ENCODE peak calls at places on chromosomes 3 and 15, in six cellular contexts. J is neural progenitor cell, T is PC-3, W is SK-N-SH, B is HCT116, H is GM23248. C is an unnamed sample.
A peak's percentile ranks its signal among the peaks of the same experiment; 100 is the strongest.

GRCh38 chr15:92845109-92845508 is 55.0 kb upstream of the CHD2 start:
- DNase-seq in J (no peak), T (peak; percentile 57), W (no peak), B (no peak), H (peak; percentile 60), C (peak; percentile 88)

GRCh38 chr3:28916713-28917499 is 364.0 kb upstream of the RBMS3 start:
- DNase-seq in J (peak; percentile 48), T (peak; percentile 47), W (peak; percentile 60), B (no peak), H (peak; percentile 87), C (peak; percentile 95)

GRCh38 chr3:157573281-157573680 is 70.1 kb upstream of the VEPH1 start:
- DNase-seq in J (no peak), T (peak; percentile 23), W (no peak), B (no peak), H (peak; percentile 40), C (no peak)

GRCh38 chr3:16723994-16724393 is 118.8 kb upstream of the DAZL start:
- DNase-seq in J (peak; percentile 82), T (peak; percentile 62), W (no peak), B (peak; percentile 4), H (peak; percentile 50), C (peak; percentile 64)

GRCh38 chr3:8336456-8336855 is 165.2 kb upstream of the LMCD1 start:
- DNase-seq in J (peak; percentile 19), T (peak; percentile 11), W (no peak), B (no peak), H (no peak), C (no peak)

GRCh38 chr15:44836094-44836493 is 99.8 kb downstream of the TRIM69 start:
- DNase-seq in J (no peak), T (no peak), W (no peak), B (no peak), H (peak; percentile 5), C (no peak)

GRCh38 chr3:66411436-66411835 is 89.4 kb downstream of the LRIG1 start:
- DNase-seq in J (no peak), T (no peak), W (no peak), B (no peak), H (peak; percentile 74), C (no peak)

GRCh38 chr3:11290743-11291680 is 18.8 kb downstream of the ATG7 start:
- DNase-seq in J (no peak), T (peak; percentile 38), W (no peak), B (no peak), H (peak; percentile 80), C (no peak)

GRCh38 chr3:133843634-133844033 is 38.0 kb downstream of the SRPRB start:
- DNase-seq in J (no peak), T (no peak), W (no peak), B (no peak), H (peak; percentile 34), C (no peak)

GRCh38 chr15:78928616-78929093 is 16.2 kb downstream of the CTSH start:
- DNase-seq in J (no peak), T (no peak), W (no peak), B (no peak), H (no peak), C (no peak)

GRCh38 chr3:178382388-178383061 is 153.7 kb upstream of the KCNMB2 start:
- DNase-seq in J (no peak), T (peak; percentile 82), W (no peak), B (no peak), H (peak; percentile 70), C (no peak)

GRCh38 chr3:128875556-128876120 is 3.8 kb upstream of the ACAD9 start:
- DNase-seq in J (peak; percentile 78), T (peak; percentile 3), W (peak; percentile 58), B (no peak), H (peak; percentile 43), C (peak; percentile 52)

GRCh38 chr3:193554790-193555189 is at the start of gene ATP13A4:
- DNase-seq in J (peak; percentile 29), T (no peak), W (no peak), B (no peak), H (no peak), C (no peak)

GRCh38 chr3:169774186-169774585 is 990 bp downstream of the MYNN start:
- DNase-seq in J (peak; percentile 33), T (peak; percentile 14), W (no peak), B (no peak), H (peak; percentile 27), C (no peak)
- H3K9ac ChIP-seq in J (no peak overlapping the region), T (peak overlapping the region; percentile 97), W (peak overlapping the region; percentile 92), B (peak overlapping the region; percentile 96), H (peak overlapping the region; percentile 93), C (peak overlapping the region; percentile 95)

DNA sequence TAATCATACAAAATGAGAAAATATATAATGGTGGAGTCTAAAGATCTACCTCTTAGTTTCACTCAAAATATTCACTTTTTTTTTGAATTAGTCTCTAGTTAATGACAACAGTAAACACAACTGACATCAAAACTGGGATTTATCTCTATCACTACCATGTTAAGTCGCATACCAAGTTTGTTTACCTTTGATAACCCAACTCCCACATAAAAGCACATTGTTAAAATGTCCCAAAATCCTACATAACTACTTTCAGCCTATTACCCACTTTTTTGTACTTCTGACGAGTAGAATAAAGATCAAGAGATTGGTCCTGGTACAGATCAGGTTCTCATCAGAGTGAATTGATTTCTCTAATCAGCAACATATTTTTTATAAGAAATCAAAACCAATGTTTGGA is 518.5 kb downstream of the EPHA3 start:
- DNase-seq in J (no peak), T (no peak), W (no peak), B (no peak), H (no peak), C (no peak)
- H2AFZ ChIP-seq in J (no peak overlapping the region), T (no peak overlapping the region), W (no peak overlapping the region), B (no peak overlapping the region), H (no peak overlapping the region), C (no peak overlapping the region)

GRCh38 chr3:188279696-188280398 is 125.9 kb downstream of the LPP start:
- DNase-seq in J (no peak), T (peak; percentile 36), W (no peak), B (no peak), H (no peak), C (no peak)
- TF ChIP-seq EZH2phosphoT487 in J (no peak), T (no peak), W (no peak), B (no peak), H (no peak), C (no peak)

GRCh38 chr3:189710620-189711388 is 79.6 kb downstream of the TP63 start:
- DNase-seq in J (no peak), T (peak; percentile 95), W (no peak), B (no peak), H (peak; percentile 97), C (no peak)

GRCh38 chr3:189720746-189721426 is 89.7 kb downstream of the TP63 start:
- DNase-seq in J (no peak), T (no peak), W (no peak), B (no peak), H (no peak), C (no peak)

GRCh38 chr3:189718215-189718614 is 87.0 kb downstream of the TP63 start:
- DNase-seq in J (no peak), T (no peak), W (no peak), B (no peak), H (no peak), C (no peak)

GRCh38 chr3:189712906-189713483 is 81.8 kb downstream of the TP63 start:
- DNase-seq in J (no peak), T (peak; percentile 88), W (no peak), B (no peak), H (peak; percentile 14), C (no peak)

DNA sequence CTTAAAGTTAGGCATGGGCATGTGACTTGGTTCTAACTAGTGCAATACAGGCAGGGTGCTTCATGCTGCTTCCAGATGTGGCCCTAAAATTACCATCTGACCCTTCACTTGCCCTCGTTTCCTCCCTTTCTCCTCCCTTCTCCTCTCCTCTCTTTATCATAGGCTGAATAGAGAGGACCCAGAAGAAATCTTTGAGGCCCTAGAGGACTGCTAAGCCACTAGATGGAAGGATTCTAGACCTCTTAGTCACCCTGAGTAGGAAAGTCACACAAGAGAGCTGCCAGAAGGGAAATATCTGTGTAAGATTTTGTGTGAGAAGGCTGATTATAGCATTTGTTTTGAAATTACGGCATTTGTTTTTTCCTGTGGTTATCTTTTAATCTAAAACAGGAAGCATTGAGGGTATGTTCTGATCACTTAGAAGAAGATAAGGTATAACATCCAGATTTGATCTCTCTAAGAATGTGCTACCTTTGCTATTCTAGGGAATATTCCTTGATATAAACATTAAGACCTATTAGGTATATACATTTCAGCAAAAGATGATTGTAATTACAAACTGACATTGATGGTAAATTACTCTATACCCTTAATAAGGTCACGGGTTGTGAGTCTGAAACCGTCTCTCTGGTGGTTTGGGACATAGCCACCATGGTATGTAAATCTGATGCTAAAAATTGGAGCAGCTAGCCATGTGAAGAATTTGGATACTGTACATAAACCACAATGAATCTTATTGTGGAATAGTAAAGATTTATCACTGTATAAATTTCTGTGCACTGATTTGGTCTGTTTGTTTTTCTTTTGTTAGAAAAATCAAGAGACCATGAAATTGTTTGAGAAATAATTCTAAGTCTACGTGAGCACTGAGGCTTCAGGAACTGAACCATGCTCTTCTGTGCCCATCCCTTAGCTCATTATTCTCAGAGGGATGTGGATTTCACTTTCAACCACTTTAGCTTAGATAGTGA is 84.1 kb downstream of the TP63 start:
- DNase-seq in J (no peak), T (peak; percentile 84), W (no peak), B (no peak), H (peak; percentile 78), C (no peak)
- H3K9ac ChIP-seq in J (no peak overlapping the region), T (peak overlapping the region; percentile 59), W (no peak overlapping the region), B (no peak overlapping the region), H (no peak overlapping the region), C (no peak overlapping the region)

DNA sequence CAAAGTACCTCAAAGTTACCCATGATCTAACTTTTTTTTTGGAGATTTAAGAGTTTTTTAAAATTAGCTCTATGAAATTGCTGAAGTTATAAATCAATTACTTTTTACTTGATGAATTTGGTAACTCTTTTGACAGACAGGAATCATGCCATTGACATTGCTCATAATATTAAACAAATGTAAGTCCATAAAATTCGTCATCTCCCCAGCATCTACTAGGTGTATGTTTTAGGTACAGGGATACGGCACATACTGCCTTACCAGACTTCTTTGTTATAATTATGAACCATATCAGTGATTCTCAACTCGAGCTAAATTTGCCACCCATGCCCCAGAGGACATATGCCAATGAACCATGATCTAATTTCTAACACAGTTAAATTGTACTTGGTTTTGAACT is 247.5 kb upstream of the TGFBR2 start:
- DNase-seq in J (no peak), T (peak; percentile 91), W (no peak), B (no peak), H (no peak), C (no peak)
- H2AFZ ChIP-seq in J (no peak overlapping the region), T (no peak overlapping the region), W (no peak overlapping the region), B (no peak overlapping the region), H (no peak overlapping the region), C (no peak overlapping the region)

C was measured in MM.1S.